ENCODE peak calls at places on chromosome 18, in five cellular contexts. N is tibial nerve, T is cardiac muscle cell, P is left ventricle myocardium inferior, G is breast epithelium. I is an unnamed sample. For H3K27me3, H3K4me1 and H3K36me3, the result is how much of the 10 kb centered on the place peaks cover.

GRCh38 chr18:21163647-21164625 is 52.3 kb upstream of the ROCK1 start:
- DNase-seq in N (no peak), T (peak), P (no peak), G (no peak), I (peak)

GRCh38 chr18:13436596-13436995 is 218.0 kb downstream of the LDLRAD4 start:
- DNase-seq in N (no peak), T (no peak), P (no peak), G (no peak), I (no peak)

GRCh38 chr18:40006553-40007073 is 1948.4 kb upstream of the PIK3C3 start:
- DNase-seq in N (no peak), T (no peak), P (no peak), G (no peak), I (no peak)

GRCh38 chr18:5571592-5571991 is 27.8 kb upstream of the EPB41L3 start:
- DNase-seq in N (no peak), T (no peak), P (no peak), G (no peak), I (no peak)

GRCh38 chr18:43525149-43525548 is 247.9 kb upstream of the SYT4 start:
- DNase-seq in N (no peak), T (no peak), P (no peak), G (no peak), I (no peak)

GRCh38 chr18:80187956-80188642 is 59.2 kb downstream of the PARD6G start:
- DNase-seq in N (no peak), T (no peak), P (no peak), G (no peak), I (no peak)

GRCh38 chr18:8657873-8658521 is 47.4 kb upstream of the MTCL1 start:
- DNase-seq in N (no peak), T (peak), P (no peak), G (no peak), I (no peak)

GRCh38 chr18:80228051-80228848 is 19.1 kb downstream of the PARD6G start:
- DNase-seq in N (no peak), T (no peak), P (no peak), G (no peak), I (no peak)

GRCh38 chr18:65659912-65660311 is 90.9 kb upstream of the CDH7 start:
- DNase-seq in N (no peak), T (no peak), P (no peak), G (no peak), I (no peak)

GRCh38 chr18:75502286-75502685 is 74.8 kb upstream of the SMIM21 start:
- DNase-seq in N (no peak), T (peak), P (no peak), G (no peak), I (no peak)

GRCh38 chr18:49249523-49249922 is 210.9 kb downstream of the DYM start:
- DNase-seq in N (no peak), T (peak), P (no peak), G (no peak), I (no peak)

GRCh38 chr18:77765468-77765867 is 515.8 kb downstream of the GALR1 start:
- DNase-seq in N (no peak), T (peak), P (no peak), G (no peak), I (no peak)

DNA sequence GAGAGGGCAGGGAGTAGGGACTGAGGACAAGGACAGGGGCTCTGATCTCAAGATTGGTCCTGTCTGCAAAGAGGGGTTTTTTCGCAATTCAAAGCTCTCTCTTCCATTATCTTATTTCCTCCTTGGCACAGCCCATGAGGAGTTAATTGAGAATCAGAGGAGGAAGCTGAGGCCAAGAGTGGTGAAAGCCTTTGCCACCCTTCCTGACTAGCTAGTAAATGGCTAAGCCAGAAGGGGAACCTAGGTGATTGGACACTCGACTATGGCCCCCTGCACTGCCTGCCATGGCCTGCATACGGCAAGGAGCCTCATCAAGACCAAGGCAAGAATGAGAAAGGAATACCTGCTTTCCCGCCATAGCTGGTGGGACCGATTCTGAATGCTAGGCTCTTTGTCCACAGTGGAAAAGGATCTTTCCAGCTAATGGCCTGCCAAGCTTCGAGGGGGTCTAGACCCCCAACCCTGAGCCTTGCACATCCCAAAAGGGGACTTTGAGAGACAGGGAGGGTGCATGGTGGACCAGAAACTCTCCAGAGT is 237.9 kb downstream of the HAUS1 start:
- DNase-seq in N (no peak), T (no peak), P (no peak), G (no peak), I (no peak)
- H3K27me3 ChIP-seq in N (under half), T (under half), P (under half), G (under half), I (under half)

GRCh38 chr18:55402731-55403405 is 185.1 kb downstream of the TCF4 start:
- DNase-seq in N (no peak), T (peak), P (no peak), G (no peak), I (no peak)

GRCh38 chr18:55401638-55402191 is 186.3 kb downstream of the TCF4 start:
- DNase-seq in N (no peak), T (peak), P (no peak), G (no peak), I (peak)

GRCh38 chr18:55403555-55403954 is 184.4 kb downstream of the TCF4 start:
- DNase-seq in N (no peak), T (no peak), P (no peak), G (no peak), I (no peak)

GRCh38 chr18:55400590-55401274 is 187.3 kb downstream of the TCF4 start:
- DNase-seq in N (no peak), T (peak), P (no peak), G (no peak), I (no peak)

DNA sequence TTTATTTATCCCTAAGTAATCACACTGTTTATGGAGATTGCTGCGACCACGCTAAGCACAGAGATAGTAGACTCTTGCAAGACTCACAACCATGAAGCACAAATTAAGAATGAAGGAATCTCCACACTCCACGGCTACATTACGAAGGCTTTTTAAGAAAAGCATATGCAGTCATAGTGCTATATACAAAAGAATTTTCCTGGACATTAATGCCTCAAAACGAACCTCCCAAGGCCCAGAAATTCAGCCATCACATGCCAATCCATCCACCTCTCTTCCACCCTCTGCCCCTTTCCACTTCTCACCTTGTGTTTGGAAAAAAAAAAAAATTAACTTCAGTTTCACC is 186.7 kb downstream of the TCF4 start:
- DNase-seq in N (no peak), T (peak), P (no peak), G (no peak), I (no peak)
- H3K4me1 ChIP-seq in N (under half), T (under half), P (half or more), G (under half), I (under half)

GRCh38 chr18:59779979-59780378 is 82.8 kb upstream of the CCBE1 start:
- DNase-seq in N (no peak), T (peak), P (no peak), G (no peak), I (no peak)
- H3K36me3 ChIP-seq in N (under half), T (under half), P (under half), G (under half), I (under half)

DNA sequence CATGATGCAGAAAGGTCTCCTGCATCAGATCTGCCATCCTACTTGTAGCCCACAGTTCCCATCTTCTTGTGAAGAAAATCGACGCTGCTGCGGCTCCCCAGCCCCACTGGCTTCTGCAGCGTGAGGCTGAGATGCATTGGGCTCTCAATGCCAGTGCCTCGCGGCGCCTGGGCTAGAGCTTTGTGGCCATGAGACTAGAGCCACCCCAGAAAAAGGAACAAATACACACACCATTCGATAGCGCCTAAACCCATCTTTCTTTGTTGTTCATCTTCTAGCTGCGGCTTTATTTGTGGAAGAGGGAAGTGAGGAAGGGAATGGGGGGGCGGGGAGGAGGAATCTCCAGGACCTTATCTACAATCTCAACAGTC is 2.7 kb downstream of the NOL4 start:
- DNase-seq in N (no peak), T (no peak), P (no peak), G (no peak), I (no peak)
- H3K27me3 ChIP-seq in N (half or more), T (half or more), P (half or more), G (under half), I (under half)

GRCh38 chr18:11051462-11051861 is 97.9 kb downstream of the PIEZO2 start:
- DNase-seq in N (no peak), T (no peak), P (no peak), G (no peak), I (no peak)

GRCh38 chr18:11050966-11051365 is 98.4 kb downstream of the PIEZO2 start:
- DNase-seq in N (no peak), T (no peak), P (no peak), G (no peak), I (no peak)

GRCh38 chr18:11053293-11053692 is 96.1 kb downstream of the PIEZO2 start:
- DNase-seq in N (no peak), T (no peak), P (no peak), G (no peak), I (no peak)

GRCh38 chr18:11055721-11056120 is 93.6 kb downstream of the PIEZO2 start:
- DNase-seq in N (no peak), T (no peak), P (no peak), G (no peak), I (no peak)

GRCh38 chr18:11052800-11053199 is 96.6 kb downstream of the PIEZO2 start:
- DNase-seq in N (no peak), T (peak), P (no peak), G (no peak), I (no peak)
- H3K4me1 ChIP-seq in N (under half), T (under half), P (under half), G (under half), I (under half)

DNA sequence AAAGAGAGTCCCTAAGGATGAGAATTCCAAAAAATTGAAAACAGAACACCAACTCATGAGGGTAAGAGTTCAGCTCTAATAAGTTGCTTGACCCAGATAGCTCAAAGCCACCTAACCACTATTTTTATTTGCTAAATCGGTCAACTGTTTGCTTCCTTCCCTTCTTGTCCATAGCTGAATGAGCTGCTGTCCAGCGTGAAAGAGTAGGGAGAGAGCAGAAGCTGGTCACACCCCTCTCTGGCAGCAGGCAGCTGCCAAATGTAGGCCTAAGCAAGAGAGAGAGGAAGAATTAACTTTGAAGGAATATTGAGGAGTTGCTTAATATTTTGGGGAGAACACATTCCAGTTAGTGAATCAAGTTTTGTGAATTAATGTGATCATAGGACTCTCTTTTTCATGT is 25.9 kb downstream of the AQP4 start:
- DNase-seq in N (no peak), T (no peak), P (no peak), G (no peak), I (no peak)
- H3K36me3 ChIP-seq in N (under half), T (under half), P (under half), G (under half), I (under half)

GRCh38 chr18:2654828-2655152 is 736 bp upstream of the SMCHD1 start:
- DNase-seq in N (no peak), T (peak), P (no peak), G (no peak), I (no peak)
- H3K27me3 ChIP-seq in N (under half), T (under half), P (under half), G (under half), I (under half)